ENCODE peak calls at places on chromosomes 16 and 17, in eight cellular contexts. V, S, W, P, X, B, Z and L are unnamed samples.
A peak's percentile ranks its signal among the peaks of the same experiment; 100 is the strongest.

GRCh38 chr17:71455219-71455618 is 665.6 kb upstream of the SOX9 start:
- DNase-seq in P (no peak), X (no peak), V (no peak), Z (no peak), W (no peak), B (no peak), S (no peak), L (no peak)

GRCh38 chr17:75564195-75564594 is 23.4 kb upstream of the MYO15B start:
- DNase-seq in B (no peak), V (no peak), W (no peak), P (no peak), X (no peak), S (no peak), Z (no peak), L (no peak)

GRCh38 chr16:57226701-57227621 is 18.1 kb upstream of the ARL2BP start:
- DNase-seq in W (no peak), S (no peak), V (no peak), Z (no peak), P (no peak), X (no peak), B (no peak), L (no peak)

GRCh38 chr16:87407511-87408112 is 15.5 kb downstream of the MAP1LC3B start:
- DNase-seq in Z (no peak), B (no peak), W (no peak), X (peak; percentile 98), P (peak; percentile 83), V (peak; percentile 55), S (no peak), L (no peak)

GRCh38 chr17:14744716-14745115 is 443.8 kb downstream of the HS3ST3B1 start:
- DNase-seq in B (peak; percentile 50), S (no peak), W (no peak), V (peak; percentile 67), P (no peak), X (no peak), Z (no peak), L (no peak)

GRCh38 chr16:80121522-80121909 is 419.3 kb upstream of the DYNLRB2 start:
- DNase-seq in W (no peak), S (no peak), X (no peak), V (no peak), Z (no peak), B (no peak), P (no peak), L (no peak)

GRCh38 chr16:11698271-11698689 is 30.0 kb downstream of the SNN start:
- DNase-seq in B (no peak), W (no peak), S (no peak), V (peak; percentile 73), P (no peak), Z (no peak), X (peak; percentile 30), L (no peak)

GRCh38 chr16:27639588-27640276 is 89.8 kb downstream of the KATNIP start:
- DNase-seq in W (peak; percentile 8), Z (peak; percentile 77), P (no peak), X (peak; percentile 67), B (peak; percentile 59), S (no peak), V (peak; percentile 68), L (peak; percentile 25)

GRCh38 chr16:56591377-56592060 is 2.2 kb downstream of the MT3 start:
- DNase-seq in X (no peak), V (no peak), B (no peak), Z (no peak), P (no peak), W (no peak), S (no peak), L (no peak)

GRCh38 chr17:48545022-48545376 is at the start of gene HOXB2:
- DNase-seq in X (no peak), Z (peak; percentile 69), W (no peak), S (no peak), P (no peak), B (no peak), V (peak; percentile 58), L (no peak)

GRCh38 chr16:15415411-15416070 is 18.8 kb upstream of the BMERB1 start:
- DNase-seq in S (no peak), W (no peak), P (no peak), B (no peak), Z (no peak), V (peak; percentile 67), X (no peak), L (no peak)

GRCh38 chr17:4966844-4967538 is 626 bp downstream of the SPAG7 start:
- DNase-seq in P (peak; percentile 99), W (peak; percentile 98), Z (peak; percentile 82), X (peak; percentile 99), V (peak; percentile 100), S (peak; percentile 89), B (peak; percentile 99), L (peak; percentile 89)

GRCh38 chr16:85777583-85778310 is 21.6 kb downstream of the EMC8 start:
- DNase-seq in V (peak; percentile 31), P (no peak), Z (no peak), W (no peak), S (no peak), X (no peak), B (no peak), L (no peak)

GRCh38 chr17:61562287-61562686 is 28.7 kb downstream of the NACA2 start:
- DNase-seq in X (no peak), B (no peak), V (no peak), W (no peak), S (no peak), P (no peak), Z (no peak), L (no peak)

GRCh38 chr17:77834170-77835115 is 124.1 kb upstream of the TNRC6C start:
- DNase-seq in S (no peak), W (peak; percentile 83), B (peak; percentile 97), X (peak; percentile 86), Z (peak; percentile 98), V (peak; percentile 94), P (peak; percentile 71), L (peak; percentile 31)

GRCh38 chr17:78110363-78111011 is 18.1 kb downstream of the TMC6 start:
- DNase-seq in P (peak; percentile 32), S (no peak), Z (no peak), W (no peak), X (no peak), V (no peak), B (no peak), L (no peak)

GRCh38 chr16:50816901-50817555 is 75.1 kb downstream of the CYLD start:
- DNase-seq in Z (no peak), X (no peak), W (no peak), S (no peak), V (no peak), P (no peak), B (no peak), L (no peak)

GRCh38 chr17:60887607-60888028 is 210.0 kb downstream of the BCAS3 start:
- DNase-seq in W (no peak), V (no peak), B (no peak), X (no peak), S (no peak), Z (no peak), P (no peak), L (no peak)

GRCh38 chr16:85017151-85017550 is 5.8 kb upstream of the ZDHHC7 start:
- DNase-seq in P (no peak), V (peak; percentile 65), X (no peak), W (no peak), B (no peak), Z (no peak), S (no peak), L (no peak)

GRCh38 chr17:40529991-40530390 is 28.6 kb upstream of the TNS4 start:
- DNase-seq in B (no peak), X (no peak), S (no peak), P (peak; percentile 39), Z (no peak), W (no peak), V (no peak), L (no peak)

GRCh38 chr16:81204794-81205680 is 33.5 kb upstream of the BCO1 start:
- DNase-seq in Z (peak; percentile 58), S (peak; percentile 18), X (peak; percentile 59), B (peak; percentile 70), P (no peak), W (peak; percentile 37), V (peak; percentile 66), L (no peak)

GRCh38 chr16:11155284-11155806 is 100.7 kb downstream of the SOCS1 start:
- DNase-seq in B (peak; percentile 85), W (peak; percentile 55), X (no peak), V (peak; percentile 81), P (no peak), S (no peak), Z (peak; percentile 38), L (no peak)

GRCh38 chr17:12765544-12765943 is 23.8 kb upstream of the ARHGAP44 start:
- DNase-seq in W (peak; percentile 84), B (peak; percentile 65), S (no peak), V (peak; percentile 91), X (peak; percentile 60), P (no peak), Z (peak; percentile 7), L (no peak)

GRCh38 chr16:30187971-30188561 is 4.7 kb downstream of the CORO1A start:
- DNase-seq in W (no peak), Z (no peak), P (no peak), B (no peak), S (no peak), V (no peak), X (no peak), L (peak; percentile 6)